ENCODE peak calls at places on chromosome 13, in five cellular contexts. One of them, this sample, is unnamed.

GRCh38 chr13:50365683-50366391 is 350.6 kb downstream of the KCNRG start:
- DNase-seq in neuronal stem cell: no peak
- DNase-seq in trophoblast cell: peak
- DNase-seq in H1: no peak
- DNase-seq in mesenchymal stem cell: no peak
- DNase-seq in this sample: no peak

GRCh38 chr13:33182729-33183128 is 102.8 kb downstream of the STARD13 start:
- DNase-seq in neuronal stem cell: no peak
- DNase-seq in trophoblast cell: no peak
- DNase-seq in H1: no peak
- DNase-seq in mesenchymal stem cell: no peak
- DNase-seq in this sample: no peak

GRCh38 chr13:93230466-93230865 is 3.9 kb downstream of the GPC6 start:
- DNase-seq in neuronal stem cell: no peak
- DNase-seq in trophoblast cell: no peak
- DNase-seq in H1: no peak
- DNase-seq in mesenchymal stem cell: peak
- DNase-seq in this sample: no peak

GRCh38 chr13:50993371-50993770 is 83.8 kb downstream of the RNASEH2B start:
- DNase-seq in neuronal stem cell: no peak
- DNase-seq in trophoblast cell: no peak
- DNase-seq in H1: no peak
- DNase-seq in mesenchymal stem cell: no peak
- DNase-seq in this sample: no peak

GRCh38 chr13:39536274-39536673 is 66.7 kb downstream of the LHFPL6 start:
- DNase-seq in neuronal stem cell: no peak
- DNase-seq in trophoblast cell: no peak
- DNase-seq in H1: no peak
- DNase-seq in mesenchymal stem cell: peak
- DNase-seq in this sample: no peak

GRCh38 chr13:20654156-20654555 is 49.3 kb upstream of the IL17D start:
- DNase-seq in neuronal stem cell: no peak
- DNase-seq in trophoblast cell: no peak
- DNase-seq in H1: no peak
- DNase-seq in mesenchymal stem cell: no peak
- DNase-seq in this sample: no peak

GRCh38 chr13:85486663-85487062 is 312.6 kb downstream of the SLITRK6 start:
- DNase-seq in neuronal stem cell: no peak
- DNase-seq in trophoblast cell: no peak
- DNase-seq in H1: no peak
- DNase-seq in mesenchymal stem cell: no peak
- DNase-seq in this sample: no peak

GRCh38 chr13:91247768-91248167 is 99.7 kb upstream of the MIR17HG start:
- DNase-seq in neuronal stem cell: peak
- DNase-seq in trophoblast cell: peak
- DNase-seq in H1: no peak
- DNase-seq in mesenchymal stem cell: peak
- DNase-seq in this sample: no peak

GRCh38 chr13:78607409-78608253 is 4.3 kb upstream of the POU4F1 start:
- DNase-seq in neuronal stem cell: peak
- DNase-seq in trophoblast cell: no peak
- DNase-seq in H1: no peak
- DNase-seq in mesenchymal stem cell: no peak
- DNase-seq in this sample: peak

GRCh38 chr13:103883698-103884097 is 817.5 kb upstream of the SLC10A2 start:
- DNase-seq in neuronal stem cell: no peak
- DNase-seq in trophoblast cell: peak
- DNase-seq in H1: no peak
- DNase-seq in mesenchymal stem cell: peak
- DNase-seq in this sample: no peak

GRCh38 chr13:43986395-43986794 is 106.7 kb downstream of the LACC1 start:
- DNase-seq in neuronal stem cell: no peak
- DNase-seq in trophoblast cell: no peak
- DNase-seq in H1: no peak
- DNase-seq in mesenchymal stem cell: peak
- DNase-seq in this sample: no peak

GRCh38 chr13:108345016-108345415 is 75.5 kb downstream of the TNFSF13B start:
- DNase-seq in neuronal stem cell: no peak
- DNase-seq in trophoblast cell: no peak
- DNase-seq in H1: no peak
- DNase-seq in mesenchymal stem cell: no peak
- DNase-seq in this sample: peak
- H2BK12ac ChIP-seq in neuronal stem cell: no peak
- H2BK12ac ChIP-seq in trophoblast cell: no peak
- H2BK12ac ChIP-seq in H1: no peak
- H2BK12ac ChIP-seq in mesenchymal stem cell: no peak
- H2BK12ac ChIP-seq in this sample: no peak

GRCh38 chr13:36154567-36155231 is 23.5 kb upstream of the DCLK1 start:
- DNase-seq in neuronal stem cell: peak
- DNase-seq in trophoblast cell: no peak
- DNase-seq in H1: no peak
- DNase-seq in mesenchymal stem cell: no peak
- DNase-seq in this sample: peak

GRCh38 chr13:36160297-36160696 is 29.1 kb upstream of the DCLK1 start:
- DNase-seq in neuronal stem cell: no peak
- DNase-seq in trophoblast cell: no peak
- DNase-seq in H1: no peak
- DNase-seq in mesenchymal stem cell: no peak
- DNase-seq in this sample: no peak

GRCh38 chr13:36163303-36163702 is 32.1 kb upstream of the DCLK1 start:
- DNase-seq in neuronal stem cell: no peak
- DNase-seq in trophoblast cell: peak
- DNase-seq in H1: no peak
- DNase-seq in mesenchymal stem cell: no peak
- DNase-seq in this sample: no peak

GRCh38 chr13:36158606-36159005 is 27.4 kb upstream of the DCLK1 start:
- DNase-seq in neuronal stem cell: no peak
- DNase-seq in trophoblast cell: peak
- DNase-seq in H1: no peak
- DNase-seq in mesenchymal stem cell: no peak
- DNase-seq in this sample: no peak

GRCh38 chr13:36157475-36157874 is 26.3 kb upstream of the DCLK1 start:
- DNase-seq in neuronal stem cell: no peak
- DNase-seq in trophoblast cell: no peak
- DNase-seq in H1: no peak
- DNase-seq in mesenchymal stem cell: no peak
- DNase-seq in this sample: no peak
- H3K9ac ChIP-seq in neuronal stem cell: no peak
- H3K9ac ChIP-seq in trophoblast cell: no peak
- H3K9ac ChIP-seq in H1: no peak
- H3K9ac ChIP-seq in mesenchymal stem cell: no peak
- H3K9ac ChIP-seq in this sample: no peak

GRCh38 chr13:71629167-71629566 is 237.8 kb downstream of the DACH1 start:
- DNase-seq in neuronal stem cell: no peak
- DNase-seq in trophoblast cell: no peak
- DNase-seq in H1: no peak
- DNase-seq in mesenchymal stem cell: no peak
- DNase-seq in this sample: no peak

GRCh38 chr13:71634605-71635443 is 232.2 kb downstream of the DACH1 start:
- DNase-seq in neuronal stem cell: no peak
- DNase-seq in trophoblast cell: no peak
- DNase-seq in H1: no peak
- DNase-seq in mesenchymal stem cell: peak
- DNase-seq in this sample: no peak

DNA sequence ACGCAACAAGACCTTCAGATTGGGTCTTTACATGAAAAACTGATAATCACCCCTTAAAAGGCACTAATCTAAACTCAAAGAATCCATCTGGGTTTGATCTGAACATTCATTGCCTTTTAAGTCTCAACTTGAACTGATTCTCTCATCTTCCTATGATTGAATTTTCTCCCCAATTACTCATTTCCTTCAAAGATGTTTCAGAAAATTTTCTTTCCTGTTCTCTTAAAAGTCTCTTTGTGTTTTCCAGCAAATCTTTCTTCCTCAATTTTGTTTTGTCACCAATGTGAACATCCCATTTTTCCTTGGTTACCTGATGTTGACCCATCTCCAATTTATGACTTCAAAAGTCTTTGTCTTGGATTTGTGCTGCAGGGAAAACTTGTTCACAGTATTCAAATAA is 234.3 kb downstream of the DACH1 start:
- DNase-seq in neuronal stem cell: no peak
- DNase-seq in trophoblast cell: no peak
- DNase-seq in H1: no peak
- DNase-seq in mesenchymal stem cell: no peak
- DNase-seq in this sample: no peak
- H3K4me2 ChIP-seq in neuronal stem cell: no peak
- H3K4me2 ChIP-seq in trophoblast cell: no peak
- H3K4me2 ChIP-seq in H1: no peak
- H3K4me2 ChIP-seq in mesenchymal stem cell: no peak
- H3K4me2 ChIP-seq in this sample: no peak

DNA sequence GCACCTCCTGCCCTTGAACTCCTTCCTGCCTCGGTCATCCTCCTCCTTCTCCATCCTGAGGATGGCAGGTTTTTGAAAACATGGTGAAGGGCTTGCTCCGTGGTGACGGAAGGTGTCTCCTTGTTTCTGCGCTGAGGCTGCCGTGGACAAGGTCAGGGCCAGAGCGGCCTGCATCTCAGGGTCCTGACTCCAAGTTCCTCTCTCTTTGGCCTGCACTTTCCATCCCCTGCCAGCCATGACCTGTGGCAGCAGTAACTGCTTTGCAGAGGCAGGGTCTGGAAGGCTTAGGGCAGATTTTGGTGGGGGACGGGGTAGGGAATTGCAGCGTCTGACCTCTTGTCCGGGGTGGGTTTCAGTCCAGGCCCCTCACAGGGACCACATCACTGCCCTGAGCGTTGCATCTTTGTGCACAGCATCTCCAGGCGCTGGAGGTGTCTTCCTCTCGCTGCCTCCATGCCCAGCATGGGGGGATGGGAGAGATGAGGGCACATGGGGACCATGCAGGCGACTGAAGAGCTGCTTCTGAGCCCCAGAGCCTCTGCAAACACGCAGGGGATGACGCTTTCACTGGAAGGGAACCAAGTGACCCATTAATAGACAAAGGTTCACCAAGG is 216.8 kb downstream of the TEX29 start:
- DNase-seq in neuronal stem cell: no peak
- DNase-seq in trophoblast cell: no peak
- DNase-seq in H1: no peak
- DNase-seq in mesenchymal stem cell: no peak
- DNase-seq in this sample: no peak
- H2BK12ac ChIP-seq in neuronal stem cell: peak
- H2BK12ac ChIP-seq in trophoblast cell: no peak
- H2BK12ac ChIP-seq in H1: peak
- H2BK12ac ChIP-seq in mesenchymal stem cell: no peak
- H2BK12ac ChIP-seq in this sample: no peak